ENCODE peak calls at places on chromosome 19, in ten cellular contexts. M is sigmoid colon, B is upper lobe of right lung, S is OCI-LY7, X is tibial nerve, U is heart right ventricle, W is suprapubic skin, C is gastrocnemius medialis, K is ovary, N is stomach. V is an unnamed sample. For H3K4me1 and H3K36me3, the result is how much of the 10 kb centered on the place peaks cover.

GRCh38 chr19:17881701-17882100 is 10.0 kb downstream of the SLC5A5 start:
- DNase-seq in M (no peak), B (no peak), S (no peak), X (no peak), U (no peak), W (no peak), C (no peak), K (no peak), N (no peak), V (no peak)

GRCh38 chr19:15129856-15130580 is 22.8 kb downstream of the SYDE1 start:
- DNase-seq in M (peak), B (no peak), S (no peak), X (no peak), U (no peak), W (no peak), C (no peak), K (no peak), N (no peak), V (no peak)

GRCh38 chr19:38942471-38943181 is 11.9 kb downstream of the MRPS12 start:
- DNase-seq in M (no peak), B (no peak), S (no peak), X (no peak), U (no peak), W (no peak), C (no peak), K (no peak), N (no peak), V (no peak)

GRCh38 chr19:42400404-42400803 is 10.3 kb upstream of the CNFN start:
- DNase-seq in M (no peak), B (no peak), S (no peak), X (no peak), U (no peak), W (no peak), C (no peak), K (no peak), N (no peak), V (no peak)

GRCh38 chr19:11984986-11985385 is 20.1 kb downstream of the ZNF763 start:
- DNase-seq in M (no peak), B (no peak), S (peak), X (no peak), U (no peak), W (no peak), C (no peak), K (no peak), N (no peak), V (peak)

GRCh38 chr19:34308381-34309367 is 54.3 kb downstream of the GARRE1 start:
- DNase-seq in M (peak), B (no peak), S (peak), X (no peak), U (no peak), W (no peak), C (no peak), K (no peak), N (no peak), V (no peak)

GRCh38 chr19:18972301-18972831 is 31.3 kb upstream of the HOMER3 start:
- DNase-seq in M (no peak), B (no peak), S (no peak), X (no peak), U (no peak), W (no peak), C (no peak), K (no peak), N (no peak), V (no peak)

GRCh38 chr19:49862411-49863253 is 4.7 kb downstream of the PNKP start:
- DNase-seq in M (peak), B (peak), S (peak), X (no peak), U (no peak), W (no peak), C (no peak), K (peak), N (no peak), V (peak)

GRCh38 chr19:36257512-36257876 is 42.6 kb downstream of the ZNF146 start:
- DNase-seq in M (no peak), B (no peak), S (no peak), X (no peak), U (no peak), W (no peak), C (no peak), K (peak), N (no peak), V (peak)

GRCh38 chr19:14004619-14005380 is 1.3 kb downstream of the RFX1 start:
- DNase-seq in M (peak), B (peak), S (peak), X (peak), U (peak), W (no peak), C (peak), K (no peak), N (peak), V (no peak)

GRCh38 chr19:3320853-3321252 is 45.5 kb upstream of the NFIC start:
- DNase-seq in M (peak), B (no peak), S (no peak), X (no peak), U (no peak), W (no peak), C (no peak), K (no peak), N (no peak), V (no peak)

DNA sequence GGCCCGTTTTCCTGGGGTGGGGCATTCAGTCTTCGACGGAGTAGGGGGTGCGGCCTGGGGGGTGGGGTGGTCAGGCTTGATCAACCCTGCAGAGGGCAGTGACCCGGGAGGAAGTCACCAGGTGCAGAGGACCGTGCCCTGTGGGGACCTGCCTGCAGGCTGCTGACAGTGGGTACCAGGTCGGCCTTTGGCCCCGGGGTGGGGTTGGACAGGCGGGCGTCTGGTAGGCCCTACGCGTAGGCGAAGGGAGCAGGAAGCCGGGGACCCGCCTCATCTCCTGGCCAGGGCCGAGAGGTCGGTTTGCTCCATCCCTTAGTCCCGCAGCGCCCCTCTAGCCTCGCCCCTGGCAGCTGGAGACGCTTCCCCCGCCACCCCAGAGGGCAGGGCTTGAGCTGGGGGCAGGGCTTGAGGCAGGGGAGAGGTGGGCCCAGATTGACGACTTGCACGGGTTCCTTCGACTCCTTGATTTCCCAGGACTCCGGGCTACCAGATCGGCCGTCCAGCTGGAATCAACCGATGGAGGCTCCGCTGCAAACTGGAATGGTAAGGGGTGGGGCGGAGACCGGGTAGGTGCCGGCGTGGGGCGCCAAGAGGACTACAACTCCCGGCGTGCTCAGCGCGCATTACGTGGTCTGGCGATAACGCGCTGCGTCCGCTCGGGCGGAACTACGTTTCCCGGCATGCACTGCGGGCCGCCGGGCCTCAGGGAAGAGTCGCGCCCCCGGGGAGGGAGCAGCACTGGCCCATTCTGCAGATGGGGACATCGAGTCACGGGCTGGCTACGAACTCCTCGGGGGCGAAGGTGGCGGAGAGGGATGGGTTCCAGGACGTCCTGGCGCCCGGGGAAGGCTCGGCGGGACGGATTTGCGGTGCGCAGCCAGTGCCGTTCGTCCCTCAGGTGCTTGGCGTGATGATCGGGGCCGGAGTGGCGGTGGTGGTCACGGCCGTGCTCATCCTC is at the start of gene PNPLA6:
- DNase-seq in M (peak), B (peak), S (peak), X (peak), U (peak), W (peak), C (peak), K (peak), N (peak), V (peak)
- TF ChIP-seq CTCF in M (no peak), B (no peak), S (no peak), X (no peak), U (no peak), W (no peak), C (no peak), K (no peak), N (no peak), V (no peak)

GRCh38 chr19:29143183-29143582 is 69.8 kb downstream of the UQCRFS1 start:
- DNase-seq in M (no peak), B (no peak), S (no peak), X (no peak), U (no peak), W (no peak), C (no peak), K (no peak), N (no peak), V (no peak)

GRCh38 chr19:29139227-29139626 is 73.7 kb downstream of the UQCRFS1 start:
- DNase-seq in M (no peak), B (no peak), S (peak), X (no peak), U (no peak), W (no peak), C (no peak), K (no peak), N (no peak), V (no peak)
- H3K4me1 ChIP-seq in M (under half), B (under half), S (under half), X (under half), U (under half), W (under half), C (under half), K (under half), N (under half), V (under half)

DNA sequence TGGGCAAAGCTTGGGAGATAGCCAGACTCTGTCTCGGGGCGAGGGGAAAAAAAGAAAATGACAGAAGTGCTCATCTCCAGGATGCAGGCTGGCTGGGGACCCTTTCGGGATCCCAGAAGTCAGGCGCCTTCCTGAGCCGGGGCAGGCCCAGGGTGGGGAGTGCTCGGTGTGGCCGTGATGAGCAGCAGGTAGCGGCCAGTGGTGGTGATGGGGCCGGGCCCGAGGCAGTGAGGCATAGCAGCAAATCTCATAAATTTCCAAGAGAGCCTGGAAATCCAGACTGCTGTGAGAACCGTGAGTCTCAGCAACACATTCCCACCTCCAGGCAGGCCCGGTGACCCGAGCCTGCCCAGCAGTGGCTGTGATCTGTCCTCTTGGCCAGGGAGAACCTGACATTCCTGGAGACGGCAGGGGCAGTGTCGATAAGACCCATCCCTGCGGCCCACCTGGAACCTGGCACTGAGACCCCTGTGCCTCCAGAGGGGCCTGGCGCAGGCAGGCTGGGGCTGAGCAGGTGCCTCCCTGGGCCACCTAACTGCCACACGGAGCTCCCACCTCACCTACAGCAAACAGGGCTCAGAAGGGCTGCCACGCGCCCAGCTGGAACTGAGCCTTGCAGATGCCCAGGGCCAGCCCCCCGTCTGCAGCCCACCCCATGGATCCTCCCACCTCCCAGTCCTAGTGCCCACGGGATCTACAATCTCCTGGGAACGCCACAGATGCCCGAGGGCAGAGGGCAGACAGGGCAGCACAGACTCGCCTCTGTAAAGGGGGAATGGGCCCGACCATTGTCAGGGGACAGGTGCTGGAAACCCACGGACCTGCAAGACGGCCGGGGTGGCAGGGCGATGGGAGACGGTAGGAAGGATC is 23.4 kb downstream of the IZUMO4 start:
- DNase-seq in M (no peak), B (no peak), S (no peak), X (no peak), U (no peak), W (no peak), C (no peak), K (no peak), N (no peak), V (no peak)
- H3K36me3 ChIP-seq in M (under half), B (half or more), S (half or more), X (under half), U (under half), W (half or more), C (under half), K (under half), N (half or more), V (half or more)

GRCh38 chr19:55339225-55340143 is at the start of gene KMT5C:
- DNase-seq in M (peak), B (peak), S (peak), X (peak), U (peak), W (peak), C (peak), K (peak), N (peak), V (peak)
- TF ChIP-seq CTCF in M (peak), B (peak), S (no peak), X (peak), U (peak), W (peak), C (no peak), K (peak), N (no peak), V (peak)

DNA sequence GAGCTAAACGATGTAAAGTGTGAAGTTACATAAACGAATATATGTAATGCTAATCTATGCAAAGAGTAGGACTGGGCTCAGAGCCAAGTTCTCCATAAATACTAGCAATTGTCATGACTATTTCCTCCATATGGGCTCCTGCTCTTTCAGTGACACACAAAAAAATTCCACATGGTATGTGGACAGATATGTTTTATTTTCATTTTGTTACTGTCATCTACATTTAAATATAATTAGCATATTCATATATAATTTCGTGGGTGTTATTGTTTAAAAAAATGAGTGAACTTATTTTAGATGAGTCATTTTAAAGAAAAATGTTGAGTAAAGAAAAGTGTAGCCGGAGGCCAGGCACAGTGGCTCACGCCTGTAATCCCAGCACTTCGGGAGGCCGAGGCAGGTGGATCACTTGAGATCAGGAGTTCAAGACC is 5.0 kb upstream of the IGSF23 start:
- DNase-seq in M (no peak), B (no peak), S (no peak), X (no peak), U (no peak), W (no peak), C (no peak), K (no peak), N (no peak), V (no peak)
- H3K4me1 ChIP-seq in M (under half), B (under half), S (under half), X (under half), U (under half), W (under half), C (under half), K (under half), N (under half), V (under half)

GRCh38 chr19:23304238-23304637 is 54.0 kb upstream of the ZNF724 start:
- DNase-seq in M (no peak), B (no peak), S (no peak), X (no peak), U (no peak), W (no peak), C (no peak), K (no peak), N (no peak), V (no peak)
- H3K36me3 ChIP-seq in M (under half), B (under half), S (under half), X (under half), U (under half), W (under half), C (under half), K (under half), N (under half), V (under half)